ENCODE peak calls at places on chromosomes 3 and 15, in five cellular contexts. T, H, J, Y and A are unnamed samples.

GRCh38 chr15:48358229-48358641 is 27.0 kb downstream of the DUT start:
- DNase-seq in T (peak), H (no peak), J (peak), Y (no peak), A (no peak)

GRCh38 chr3:177764377-177764912 is 567.2 kb upstream of the TBL1XR1 start:
- DNase-seq in T (no peak), H (no peak), J (peak), Y (no peak), A (no peak)

GRCh38 chr3:155325263-155325835 is 31.9 kb upstream of the STRIT1 start:
- DNase-seq in T (no peak), H (no peak), J (no peak), Y (no peak), A (no peak)

GRCh38 chr15:101207867-101208288 is 44.0 kb downstream of the CHSY1 start:
- DNase-seq in T (no peak), H (no peak), J (peak), Y (no peak), A (peak)

GRCh38 chr15:62989366-62990055 is 53.0 kb upstream of the TPM1 start:
- DNase-seq in T (no peak), H (no peak), J (peak), Y (no peak), A (no peak)

GRCh38 chr15:61171190-61171589 is 57.9 kb downstream of the RORA start:
- DNase-seq in T (no peak), H (no peak), J (no peak), Y (no peak), A (no peak)

GRCh38 chr15:25439456-25439836 is 622 bp upstream of the UBE3A start:
- DNase-seq in T (peak), H (peak), J (peak), Y (no peak), A (no peak)

GRCh38 chr3:117754058-117754457 is 1044.5 kb downstream of the TUSC7 start:
- DNase-seq in T (no peak), H (no peak), J (no peak), Y (no peak), A (no peak)

GRCh38 chr3:63911395-63911900 is 735 bp downstream of the SCAANT1 start:
- DNase-seq in T (no peak), H (no peak), J (no peak), Y (no peak), A (no peak)

GRCh38 chr3:36679384-36680200 is 84.8 kb downstream of the DCLK3 start:
- DNase-seq in T (peak), H (no peak), J (peak), Y (no peak), A (peak)

GRCh38 chr15:55356985-55357585 is 38.1 kb downstream of the PIGB start:
- DNase-seq in T (no peak), H (no peak), J (no peak), Y (no peak), A (no peak)

GRCh38 chr15:74134387-74135027 is 4.1 kb downstream of the ISLR2 start:
- DNase-seq in T (peak), H (no peak), J (peak), Y (no peak), A (no peak)

GRCh38 chr3:123602325-123602724 is 17.5 kb upstream of the HACD2 start:
- DNase-seq in T (peak), H (no peak), J (peak), Y (no peak), A (peak)

GRCh38 chr3:78690806-78691205 is 1077.0 kb downstream of the ROBO1 start:
- DNase-seq in T (no peak), H (no peak), J (peak), Y (no peak), A (peak)

GRCh38 chr3:113754486-113755159 is 7.8 kb downstream of the ATP6V1A start:
- DNase-seq in T (no peak), H (no peak), J (no peak), Y (no peak), A (no peak)

GRCh38 chr3:116338713-116339112 is 106.6 kb downstream of the LSAMP start:
- DNase-seq in T (no peak), H (no peak), J (no peak), Y (no peak), A (no peak)

GRCh38 chr15:40314723-40315276 is 7.1 kb upstream of the PLCB2 start:
- DNase-seq in T (no peak), H (no peak), J (peak), Y (no peak), A (no peak)

GRCh38 chr3:111627092-111627491 is 31.9 kb upstream of the ZBED2 start:
- DNase-seq in T (no peak), H (no peak), J (peak), Y (no peak), A (no peak)

GRCh38 chr3:119330858-119331257 is 36.7 kb downstream of the ARHGAP31 start:
- DNase-seq in T (no peak), H (no peak), J (no peak), Y (no peak), A (no peak)

GRCh38 chr15:79844221-79844620 is 52.6 kb downstream of the MTHFS start:
- DNase-seq in T (no peak), H (no peak), J (no peak), Y (no peak), A (no peak)